ENCODE peak calls at places on chromosome 21, in five cellular contexts. H is CD4-positive, alpha-beta T cell; E is fibroblast of pulmonary artery; R is B cell; C is endothelial cell. N is an unnamed sample.

GRCh38 chr21:41845310-41846032 is 33.7 kb downstream of the PRDM15 start:
- DNase-seq in H (no peak), E (no peak), R (no peak), C (no peak), N (no peak)

GRCh38 chr21:41326414-41327080 is 9.9 kb downstream of the FAM3B start:
- DNase-seq in H (no peak), E (no peak), R (no peak), C (no peak), N (no peak)

GRCh38 chr21:35170244-35170756 is 121.2 kb upstream of the RUNX1 start:
- DNase-seq in H (no peak), E (no peak), R (peak; percentile 48), C (no peak), N (no peak)

GRCh38 chr21:35179990-35180557 is 131.0 kb upstream of the RUNX1 start:
- DNase-seq in H (no peak), E (peak; percentile 65), R (no peak), C (no peak), N (no peak)

GRCh38 chr21:35075546-35075945 is 26.4 kb upstream of the RUNX1 start:
- DNase-seq in H (no peak), E (peak; percentile 59), R (no peak), C (no peak), N (no peak)

GRCh38 chr21:41170442-41170841 is 2.5 kb downstream of the BACE2 start:
- DNase-seq in H (no peak), E (peak; percentile 53), R (peak; percentile 59), C (peak; percentile 58), N (no peak)

GRCh38 chr21:43971992-43972255 is 40.2 kb upstream of the TRAPPC10 start:
- DNase-seq in H (no peak), E (no peak), R (no peak), C (no peak), N (no peak)

GRCh38 chr21:38993561-38993960 is 187.8 kb downstream of the ETS2 start:
- DNase-seq in H (no peak), E (peak; percentile 98), R (no peak), C (no peak), N (no peak)

GRCh38 chr21:31218830-31219608 is 125.0 kb downstream of the TIAM1 start:
- DNase-seq in H (no peak), E (peak; percentile 62), R (no peak), C (no peak), N (no peak)

GRCh38 chr21:17402885-17403477 is 109.9 kb upstream of the CXADR start:
- DNase-seq in H (no peak), E (peak; percentile 71), R (no peak), C (no peak), N (no peak)

GRCh38 chr21:39611547-39612190 is 1.1 kb upstream of the B3GALT5 start:
- DNase-seq in H (no peak), E (no peak), R (no peak), C (no peak), N (no peak)

GRCh38 chr21:46421191-46421750 is 37.4 kb upstream of the DIP2A start:
- DNase-seq in H (no peak), E (no peak), R (no peak), C (no peak), N (no peak)

GRCh38 chr21:26210614-26211013 is 40.0 kb upstream of the APP start:
- DNase-seq in H (no peak), E (no peak), R (no peak), C (no peak), N (no peak)

GRCh38 chr21:43814215-43815106 is 25.1 kb downstream of the RRP1 start:
- DNase-seq in H (no peak), E (no peak), R (no peak), C (no peak), N (no peak)

GRCh38 chr21:42655797-42656770 is 2.7 kb downstream of the PDE9A start:
- DNase-seq in H (no peak), E (no peak), R (no peak), C (no peak), N (no peak)

GRCh38 chr21:32726742-32727477 is 903 bp downstream of the SYNJ1 start:
- DNase-seq in H (no peak), E (peak; percentile 37), R (no peak), C (peak; percentile 33), N (no peak)

GRCh38 chr21:26966360-26966977 is 419 bp downstream of the ADAMTS5 start:
- DNase-seq in H (no peak), E (peak; percentile 28), R (no peak), C (no peak), N (no peak)

GRCh38 chr21:43868461-43868860 is 3.4 kb downstream of the AGPAT3 start:
- DNase-seq in H (no peak), E (no peak), R (no peak), C (no peak), N (no peak)

GRCh38 chr21:43787180-43787533 is 2.2 kb upstream of the RRP1 start:
- DNase-seq in H (no peak), E (no peak), R (no peak), C (no peak), N (no peak)

GRCh38 chr21:18334066-18334465 is 69.5 kb downstream of the TMPRSS15 start:
- DNase-seq in H (no peak), E (no peak), R (no peak), C (no peak), N (no peak)

GRCh38 chr21:15023782-15024181 is 41.0 kb downstream of the NRIP1 start:
- DNase-seq in H (no peak), E (no peak), R (no peak), C (no peak), N (no peak)

GRCh38 chr21:15027056-15027455 is 37.7 kb downstream of the NRIP1 start:
- DNase-seq in H (no peak), E (no peak), R (no peak), C (no peak), N (no peak)

GRCh38 chr21:15026370-15026769 is 38.4 kb downstream of the NRIP1 start:
- DNase-seq in H (no peak), E (no peak), R (no peak), C (no peak), N (no peak)

GRCh38 chr21:15020797-15021196 is 44.0 kb downstream of the NRIP1 start:
- DNase-seq in H (no peak), E (no peak), R (no peak), C (no peak), N (no peak)

DNA sequence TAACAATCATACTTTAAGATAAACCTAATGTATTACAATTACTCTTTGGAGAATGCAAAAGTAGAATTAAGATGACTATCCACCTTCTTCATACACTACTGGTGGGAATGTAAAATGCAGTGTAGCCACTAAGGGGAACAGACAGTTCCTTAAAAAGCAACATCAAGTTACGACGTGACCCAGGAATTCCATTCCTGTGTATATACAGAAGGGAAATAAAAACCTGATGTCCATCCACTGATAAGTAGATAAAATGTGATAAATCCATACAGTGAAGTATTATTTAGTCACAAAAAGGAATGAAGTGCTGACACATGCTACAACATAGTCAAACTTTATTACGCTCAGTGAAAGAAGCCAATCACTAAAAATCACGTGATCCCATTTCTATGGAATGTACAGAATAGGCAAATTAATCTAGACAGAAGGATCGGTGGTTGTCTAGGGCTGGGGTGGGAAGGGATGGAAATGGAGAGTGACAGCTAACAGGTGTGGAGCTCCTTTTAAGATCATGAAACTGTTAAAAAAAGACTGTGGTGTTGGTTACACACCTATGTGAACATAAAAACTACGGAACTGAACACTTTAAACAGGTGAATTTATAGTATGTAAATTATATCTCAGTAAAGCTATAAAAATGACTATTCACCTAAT is 42.1 kb downstream of the NRIP1 start:
- DNase-seq in H (no peak), E (no peak), R (no peak), C (no peak), N (no peak)
- TF ChIP-seq CTCF in H (no peak), E (peak; percentile 0), R (no peak), C (no peak), N (peak; percentile 7)

GRCh38 chr21:37683396-37684114 is 232.7 kb downstream of the KCNJ6 start:
- DNase-seq in H (no peak), E (no peak), R (no peak), C (no peak), N (no peak)
- TF ChIP-seq CTCF in H (no peak), E (no peak), R (no peak), C (no peak), N (no peak)

GRCh38 chr21:29499734-29500343 is 201.1 kb downstream of the BACH1 start:
- DNase-seq in H (no peak), E (peak; percentile 33), R (no peak), C (peak; percentile 10), N (no peak)
- TF ChIP-seq CTCF in H (peak; percentile 16), E (peak; percentile 53), R (peak; percentile 40), C (peak; percentile 68), N (peak; percentile 52)

DNA sequence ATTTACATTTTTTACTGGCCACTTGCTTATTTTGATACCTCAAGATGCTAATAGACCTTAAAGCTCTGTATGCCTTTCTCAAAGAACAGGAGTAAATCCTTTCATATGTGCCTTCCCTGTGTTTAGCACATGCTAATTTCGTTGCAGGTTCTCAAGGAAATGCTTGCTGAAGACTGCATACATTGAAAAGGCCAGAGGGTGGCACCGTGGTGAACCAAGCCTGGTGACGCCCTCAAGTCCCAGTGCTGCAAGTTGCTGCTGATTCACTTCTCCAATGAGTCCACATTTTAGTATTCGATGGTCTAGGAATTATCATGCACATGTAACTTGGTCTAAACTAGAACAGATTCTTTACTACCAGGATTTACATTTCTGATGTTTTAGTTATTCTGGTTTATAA is 94.1 kb downstream of the CLDN17 start:
- DNase-seq in H (no peak), E (peak; percentile 44), R (no peak), C (peak; percentile 52), N (no peak)
- TF ChIP-seq CTCF in H (no peak), E (peak; percentile 29), R (no peak), C (peak; percentile 14), N (no peak)

DNA sequence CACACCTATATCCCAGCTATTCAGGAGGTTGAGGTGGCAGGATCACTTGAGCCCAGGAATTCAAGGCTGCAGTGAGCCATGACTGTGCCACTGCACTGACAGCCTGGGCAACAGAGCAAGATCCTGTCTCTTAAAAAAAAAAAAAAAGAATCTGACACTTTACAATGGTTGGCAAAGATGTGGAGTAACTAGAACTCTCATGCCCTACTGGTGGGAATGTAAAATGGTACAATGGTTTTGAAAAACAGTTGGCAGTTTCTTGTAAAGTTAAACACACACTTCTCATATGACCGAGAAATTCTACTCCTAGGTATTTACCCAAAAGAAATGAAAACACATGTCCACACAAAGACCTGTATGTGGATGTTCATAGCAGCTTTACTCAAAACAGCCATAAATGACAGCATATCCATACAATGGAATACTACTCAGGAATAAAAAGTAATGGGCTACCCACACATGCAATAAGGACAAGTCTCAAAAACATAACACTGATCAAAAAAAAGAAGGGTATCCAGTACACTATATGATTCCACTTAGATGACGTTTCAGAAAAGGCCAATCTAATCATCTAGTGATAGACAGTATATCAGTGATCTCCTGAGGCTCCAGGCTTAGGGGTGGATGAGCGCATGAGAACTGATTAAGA is 58.1 kb downstream of the HLCS start:
- DNase-seq in H (no peak), E (peak; percentile 47), R (no peak), C (no peak), N (no peak)
- TF ChIP-seq CTCF in H (no peak), E (peak; percentile 21), R (no peak), C (peak; percentile 36), N (no peak)

GRCh38 chr21:44989943-44990780 is 50.3 kb downstream of the SLX9 start:
- DNase-seq in H (no peak), E (no peak), R (no peak), C (no peak), N (no peak)
- TF ChIP-seq CTCF in H (no peak), E (no peak), R (no peak), C (no peak), N (no peak)

GRCh38 chr21:33821580-33822322 is 93.9 kb downstream of the ATP5PO start:
- DNase-seq in H (no peak), E (no peak), R (no peak), C (no peak), N (no peak)
- TF ChIP-seq CTCF in H (no peak), E (no peak), R (no peak), C (peak; percentile 9), N (no peak)

GRCh38 chr21:15592957-15593356 is 136.8 kb upstream of the USP25 start:
- DNase-seq in H (no peak), E (no peak), R (no peak), C (no peak), N (no peak)
- TF ChIP-seq CTCF in H (no peak), E (no peak), R (no peak), C (no peak), N (no peak)

N was measured in CD14-positive monocyte.